ENCODE peak calls at places on chromosomes 1 and 21, in eight cellular contexts. O, D, R, Z, X, I, K and A are unnamed samples.

GRCh38 chr1:4626560-4627319 is 27.7 kb upstream of the AJAP1 start:
- DNase-seq in K (no peak), R (no peak), O (no peak), I (no peak), Z (no peak), X (no peak), D (peak), A (no peak)

GRCh38 chr1:164772635-164773034 is 213.7 kb downstream of the PBX1 start:
- DNase-seq in X (no peak), I (peak), R (peak), D (peak), Z (peak), K (peak), O (peak), A (no peak)

GRCh38 chr1:52268372-52268771 is 97.6 kb downstream of the CC2D1B start:
- DNase-seq in K (no peak), O (no peak), Z (no peak), X (no peak), R (no peak), I (peak), D (no peak), A (no peak)

GRCh38 chr21:39004776-39005605 is 178.3 kb downstream of the PSMG1 start:
- DNase-seq in K (no peak), D (peak), X (no peak), Z (no peak), R (no peak), I (peak), O (no peak), A (peak)

GRCh38 chr21:21807598-21807903 is 809.3 kb downstream of the NCAM2 start:
- DNase-seq in R (no peak), Z (no peak), I (no peak), O (no peak), D (no peak), K (no peak), X (no peak), A (no peak)

GRCh38 chr1:231057410-231057809 is 17.4 kb upstream of the FAM89A start:
- DNase-seq in O (no peak), R (no peak), K (no peak), D (no peak), I (no peak), X (no peak), Z (no peak), A (no peak)

GRCh38 chr1:50405814-50406213 is 17.4 kb downstream of the DMRTA2 start:
- DNase-seq in D (no peak), K (no peak), Z (no peak), X (no peak), O (no peak), I (no peak), R (no peak), A (no peak)

GRCh38 chr1:47529520-47530098 is 91.8 kb downstream of the FOXD2 start:
- DNase-seq in D (no peak), I (no peak), Z (no peak), O (no peak), K (no peak), X (no peak), R (no peak), A (no peak)

GRCh38 chr1:242017580-242018233 is 18.8 kb upstream of the MAP1LC3C start:
- DNase-seq in Z (no peak), I (peak), X (no peak), D (peak), K (peak), R (peak), O (no peak), A (peak)

GRCh38 chr1:27122652-27123051 is 32.3 kb downstream of the SLC9A1 start:
- DNase-seq in K (peak), I (peak), D (peak), X (no peak), O (no peak), R (peak), Z (no peak), A (no peak)

DNA sequence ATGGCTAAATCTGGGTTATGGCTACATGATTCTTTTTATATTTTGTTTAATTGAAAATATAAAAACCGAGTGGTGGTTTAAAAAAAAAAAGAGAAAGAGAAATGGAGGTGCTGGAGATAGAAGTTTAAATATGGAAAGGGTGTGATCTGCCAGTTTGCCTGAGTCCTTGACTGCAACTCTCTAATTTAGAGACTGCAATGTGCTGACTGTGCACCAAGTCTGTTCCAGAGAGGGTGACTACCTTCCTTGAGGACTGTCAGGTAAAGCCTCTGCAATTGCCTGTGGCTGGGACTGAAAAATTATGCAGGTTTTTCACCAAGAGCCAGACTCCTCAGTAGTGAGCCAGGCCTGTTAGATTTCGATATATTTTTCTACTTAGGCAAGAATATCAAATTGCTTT is 1326.3 kb downstream of the BRINP3 start:
- DNase-seq in O (no peak), Z (no peak), R (peak), I (no peak), K (no peak), D (no peak), X (no peak), A (no peak)
- H3K4me3 ChIP-seq in O (no peak), Z (no peak), R (no peak), I (no peak), K (no peak), D (no peak), X (no peak), A (no peak)

GRCh38 chr1:206687251-206687914 is 2.7 kb downstream of the MAPKAPK2 start:
- DNase-seq in D (no peak), X (no peak), K (no peak), R (no peak), I (no peak), Z (no peak), O (no peak), A (no peak)
- H3K4me3 ChIP-seq in D (peak), X (no peak), K (peak), R (peak), I (peak), Z (peak), O (peak), A (no peak)

GRCh38 chr1:229410692-229411433 is 23.0 kb downstream of the ACTA1 start:
- DNase-seq in D (peak), Z (peak), X (no peak), K (peak), R (peak), O (no peak), I (peak), A (peak)
- H3K4me3 ChIP-seq in D (peak), Z (no peak), X (no peak), K (peak), R (no peak), O (no peak), I (peak), A (no peak)

GRCh38 chr21:34201441-34201838 is 128.1 kb downstream of the MRPS6 start:
- DNase-seq in Z (no peak), R (no peak), O (no peak), D (no peak), K (no peak), X (no peak), I (peak), A (no peak)
- H3K4me3 ChIP-seq in Z (peak), R (peak), O (peak), D (peak), K (peak), X (peak), I (peak), A (no peak)

DNA sequence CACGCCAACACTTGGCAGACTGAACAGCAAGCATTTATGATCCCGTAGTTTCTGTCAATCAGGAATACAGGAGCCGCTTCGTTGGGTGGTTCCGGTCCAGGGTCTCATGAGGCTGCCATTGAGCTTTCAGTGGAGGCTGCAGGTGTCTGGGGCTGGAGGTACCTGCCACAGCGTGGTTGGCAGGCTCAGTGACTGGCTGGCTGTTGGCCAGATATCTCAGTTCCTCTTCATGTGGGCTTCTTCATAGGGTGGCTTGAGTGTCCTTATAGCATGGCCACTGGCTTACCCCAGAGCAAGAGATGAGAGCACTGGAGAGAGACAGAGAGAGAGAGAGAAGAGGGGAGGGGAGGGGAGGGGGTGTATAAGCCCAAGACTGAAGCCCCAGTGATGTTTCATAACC is 29.3 kb downstream of the PIK3CD start:
- DNase-seq in D (no peak), R (no peak), K (no peak), X (no peak), Z (no peak), O (no peak), I (no peak), A (no peak)
- H3K4me3 ChIP-seq in D (no peak), R (no peak), K (no peak), X (no peak), Z (no peak), O (no peak), I (no peak), A (no peak)

DNA sequence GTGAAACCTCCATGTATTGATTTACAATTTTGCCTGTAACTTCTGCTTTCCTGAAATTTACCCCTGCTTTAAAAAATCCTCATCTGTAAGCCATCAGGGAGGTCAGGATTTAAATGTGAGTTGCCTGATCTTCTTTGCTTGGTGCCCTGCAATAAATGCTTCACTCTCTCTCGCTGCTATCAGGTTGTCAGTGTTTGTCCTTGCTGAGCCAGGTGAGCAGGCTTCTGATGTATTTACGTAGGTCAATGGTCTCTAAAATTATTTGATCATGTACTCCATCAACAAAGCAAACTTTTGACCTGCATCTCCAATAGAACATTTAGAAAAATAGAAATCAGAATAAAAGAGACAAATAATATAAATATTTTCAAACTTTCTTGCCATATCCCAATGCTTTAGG is 453.4 kb downstream of the DPYD start:
- DNase-seq in Z (no peak), D (no peak), I (no peak), X (no peak), R (no peak), K (no peak), O (no peak), A (no peak)
- H3K4me3 ChIP-seq in Z (no peak), D (no peak), I (no peak), X (no peak), R (no peak), K (no peak), O (no peak), A (no peak)

GRCh38 chr1:234532511-234532922 is 53.5 kb upstream of the TARBP1 start:
- DNase-seq in I (peak), O (no peak), D (no peak), X (no peak), Z (no peak), K (peak), R (no peak), A (no peak)
- H3K4me3 ChIP-seq in I (no peak), O (no peak), D (peak), X (no peak), Z (no peak), K (no peak), R (no peak), A (no peak)

DNA sequence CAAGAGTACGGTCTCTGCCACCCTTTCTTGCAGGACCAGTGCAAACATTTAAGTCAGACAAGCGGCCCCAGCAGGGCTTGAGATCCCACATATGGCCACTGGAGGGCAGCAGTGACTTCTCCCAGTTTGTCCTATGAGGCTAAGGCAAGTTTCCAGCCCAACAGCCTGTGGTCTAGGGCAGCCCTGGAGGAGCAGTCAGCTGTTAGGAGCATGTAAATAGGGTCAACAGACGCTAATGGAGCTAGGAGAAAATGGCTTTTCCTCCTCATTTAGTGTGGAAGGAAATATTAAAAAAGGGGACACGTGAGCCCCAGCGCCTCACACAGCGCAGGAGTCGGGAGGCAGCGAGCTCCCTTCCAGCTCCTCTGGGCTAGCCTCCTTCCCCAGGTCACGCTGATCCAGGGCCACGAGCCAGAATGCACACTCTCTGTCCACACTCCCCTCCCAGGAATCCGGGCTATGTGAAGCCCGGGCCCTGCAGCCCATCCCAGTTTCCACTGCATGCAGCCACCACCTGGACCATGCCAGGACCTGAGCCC is 95.6 kb downstream of the LAMC2 start:
- DNase-seq in I (peak), O (peak), X (no peak), Z (no peak), D (peak), R (peak), K (peak), A (peak)
- H3K4me3 ChIP-seq in I (no peak), O (no peak), X (no peak), Z (no peak), D (peak), R (no peak), K (peak), A (no peak)

DNA sequence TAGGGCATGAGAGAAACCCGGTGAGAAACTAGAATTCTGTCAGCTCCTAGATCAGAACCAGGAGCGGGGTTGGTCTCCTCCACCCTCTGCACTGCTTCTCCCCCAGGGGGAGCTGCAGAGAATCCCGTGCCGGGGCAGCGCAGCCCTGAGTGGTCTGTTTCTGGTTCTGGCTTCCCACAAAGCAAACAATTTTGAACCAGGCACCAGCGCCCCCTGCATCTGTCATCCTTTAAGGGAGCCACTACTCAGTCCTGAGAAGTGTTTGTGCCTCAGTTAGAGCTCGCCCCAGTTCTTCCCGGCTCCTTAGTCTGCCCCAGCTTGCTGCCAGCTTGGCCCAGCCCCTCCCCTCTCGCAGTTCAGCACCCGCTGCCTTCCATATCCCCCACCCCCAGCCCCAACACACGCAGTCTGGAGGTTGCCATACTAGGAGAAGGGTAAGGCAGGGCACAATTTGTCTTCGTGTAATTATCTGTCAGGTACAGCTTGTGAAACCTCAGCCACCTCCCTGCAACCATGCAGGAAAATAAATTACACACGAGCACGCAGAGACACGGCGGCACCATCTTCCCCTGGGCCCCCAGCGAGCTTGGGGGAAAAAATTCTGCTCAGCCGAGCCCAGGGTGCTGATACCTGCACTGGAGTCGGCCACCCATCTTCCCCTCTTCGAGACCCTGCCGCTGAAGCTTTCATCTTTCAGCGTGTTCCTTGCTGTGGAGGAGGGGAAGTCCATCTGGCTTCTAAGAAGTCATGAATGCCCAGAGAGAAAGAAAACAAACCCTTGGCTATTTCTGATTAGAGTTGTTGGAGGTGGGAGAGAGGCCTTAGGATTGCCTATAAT is 62.6 kb upstream of the CD1D start:
- DNase-seq in Z (no peak), O (no peak), I (peak), X (no peak), K (no peak), D (no peak), R (peak), A (peak)
- H3K4me3 ChIP-seq in Z (no peak), O (peak), I (no peak), X (no peak), K (no peak), D (peak), R (no peak), A (no peak)

DNA sequence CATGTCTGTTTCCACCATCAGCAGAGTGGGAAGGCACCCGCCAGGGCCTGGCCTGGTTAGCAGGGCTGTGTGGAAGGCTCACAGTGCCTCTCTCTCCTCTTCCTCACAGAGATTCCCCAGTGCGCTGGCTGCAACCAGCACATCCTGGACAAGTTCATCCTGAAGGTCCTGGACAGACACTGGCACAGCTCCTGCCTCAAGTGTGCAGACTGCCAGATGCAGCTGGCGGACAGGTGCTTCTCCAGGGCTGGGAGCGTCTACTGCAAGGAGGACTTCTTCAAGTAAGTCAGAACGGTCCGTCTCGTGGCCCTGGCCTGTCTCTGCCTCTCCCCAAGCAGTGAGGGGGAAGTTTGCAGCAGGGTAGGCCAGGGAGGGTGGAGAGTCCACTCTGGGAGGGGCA is 18.1 kb downstream of the LHX4 start:
- DNase-seq in D (no peak), Z (no peak), X (no peak), I (no peak), R (no peak), K (no peak), O (no peak), A (no peak)
- H3K4me3 ChIP-seq in D (no peak), Z (no peak), X (no peak), I (no peak), R (no peak), K (no peak), O (no peak), A (no peak)